ENCODE peak calls at places on chromosome 7, in six cellular contexts. L, E, J, M, S and U are unnamed samples.

GRCh38 chr7:92763636-92764423 is 72.5 kb downstream of the CDK6 start:
- DNase-seq in E (peak), J (no peak), L (no peak), S (peak), M (no peak), U (no peak)

GRCh38 chr7:25567430-25567829 is 339.1 kb upstream of the NPVF start:
- DNase-seq in S (no peak), M (no peak), E (no peak), J (no peak), L (no peak), U (no peak)

GRCh38 chr7:129110575-129111376 is 33.7 kb upstream of the TSPAN33 start:
- DNase-seq in L (no peak), M (no peak), E (no peak), S (peak), J (peak), U (peak)

GRCh38 chr7:132433286-132433685 is 143.0 kb downstream of the PLXNA4 start:
- DNase-seq in M (no peak), L (no peak), S (no peak), J (no peak), E (no peak), U (no peak)

GRCh38 chr7:66840316-66840715 is 80.7 kb upstream of the TMEM248 start:
- DNase-seq in E (no peak), L (no peak), J (no peak), M (no peak), S (no peak), U (no peak)

GRCh38 chr7:80806653-80807052 is 112.2 kb downstream of the SEMA3C start:
- DNase-seq in S (peak), J (no peak), E (no peak), M (no peak), L (no peak), U (no peak)

GRCh38 chr7:101173752-101174244 is 6.3 kb downstream of the NAT16 start:
- DNase-seq in L (no peak), E (no peak), S (peak), M (no peak), J (no peak), U (peak)

GRCh38 chr7:50556247-50556976 is 8.8 kb downstream of the DDC start:
- DNase-seq in J (no peak), S (no peak), E (no peak), L (no peak), M (no peak), U (no peak)

GRCh38 chr7:39816462-39817065 is 133.5 kb upstream of the CDK13 start:
- DNase-seq in S (no peak), E (no peak), L (no peak), J (no peak), M (no peak), U (no peak)

GRCh38 chr7:49112222-49112621 is 187.9 kb downstream of the CDC14C start:
- DNase-seq in S (no peak), E (no peak), M (no peak), J (no peak), L (peak), U (no peak)

GRCh38 chr7:143013897-143014296 is 13.0 kb downstream of the OR9A2 start:
- DNase-seq in M (no peak), S (peak), J (no peak), E (peak), L (no peak), U (no peak)

GRCh38 chr7:123725586-123726171 is 23.1 kb downstream of the WASL start:
- DNase-seq in E (no peak), L (no peak), M (no peak), S (no peak), J (no peak), U (no peak)

GRCh38 chr7:105306160-105306784 is 82.4 kb downstream of the SRPK2 start:
- DNase-seq in S (no peak), M (no peak), L (no peak), E (no peak), J (no peak), U (peak)

GRCh38 chr7:24825931-24826661 is 68.8 kb upstream of the GSDME start:
- DNase-seq in S (peak), L (no peak), J (no peak), E (peak), M (no peak), U (no peak)

GRCh38 chr7:151313857-151314256 is 27.8 kb upstream of the NUB1 start:
- DNase-seq in J (no peak), S (peak), E (peak), L (peak), M (no peak), U (no peak)

GRCh38 chr7:150322114-150322832 is 882 bp upstream of the LRRC61 start:
- DNase-seq in M (no peak), E (no peak), S (no peak), L (no peak), J (no peak), U (no peak)

GRCh38 chr7:311796-312195 is 21.8 kb downstream of the FOXL3 start:
- DNase-seq in J (no peak), S (no peak), E (no peak), L (no peak), M (peak), U (no peak)

GRCh38 chr7:91557789-91558396 is 293.7 kb downstream of the FZD1 start:
- DNase-seq in S (peak), L (no peak), M (no peak), E (peak), J (no peak), U (no peak)

GRCh38 chr7:140060788-140061606 is 1.8 kb downstream of the PARP12 start:
- DNase-seq in S (peak), J (no peak), M (no peak), L (peak), E (peak), U (peak)

GRCh38 chr7:127588697-127589482 is 679 bp downstream of the ARF5 start:
- DNase-seq in S (peak), J (peak), M (no peak), L (peak), E (peak), U (peak)

GRCh38 chr7:29319719-29320521 is 125.3 kb downstream of the CHN2 start:
- DNase-seq in E (no peak), M (no peak), J (peak), S (no peak), L (no peak), U (peak)

GRCh38 chr7:77877800-77878199 is 79.2 kb downstream of the PHTF2 start:
- DNase-seq in S (peak), J (no peak), M (no peak), L (no peak), E (peak), U (no peak)

GRCh38 chr7:66739953-66740301 is 606 bp upstream of the RABGEF1 start:
- DNase-seq in M (no peak), J (no peak), S (no peak), L (no peak), E (no peak), U (no peak)

GRCh38 chr7:22859676-22860290 is 37.1 kb upstream of the TOMM7 start:
- DNase-seq in S (peak), M (no peak), J (no peak), L (no peak), E (no peak), U (no peak)

GRCh38 chr7:132500727-132501410 is 75.4 kb downstream of the PLXNA4 start:
- DNase-seq in S (peak), E (no peak), J (no peak), M (no peak), L (peak), U (no peak)